ENCODE peak calls at places on chromosomes 16 and 17, in nine cellular contexts. R is fibroblast of lung; O is lung; G is tibial nerve; B is osteoblast; M is tibial artery; Y is neural progenitor cell; L is stomach; X is CD8-positive, alpha-beta T cell. W is an unnamed sample.
A peak's percentile ranks its signal among the peaks of the same experiment; 100 is the strongest.

GRCh38 chr17:49315974-49316570 is 46.0 kb downstream of the ZNF652 start:
- DNase-seq in R (no peak), O (no peak), G (no peak), B (no peak), M (no peak), Y (no peak), L (no peak), X (no peak), W (no peak)

GRCh38 chr16:13554020-13554419 is 365.9 kb upstream of the ERCC4 start:
- DNase-seq in R (no peak), O (no peak), G (no peak), B (no peak), M (no peak), Y (no peak), L (no peak), X (no peak), W (no peak)

GRCh38 chr17:75611746-75612437 is 21.3 kb upstream of the SMIM5 start:
- DNase-seq in R (no peak), O (no peak), G (no peak), B (no peak), M (no peak), Y (no peak), L (no peak), X (no peak), W (no peak)

GRCh38 chr17:62666801-62667591 is 39.5 kb downstream of the MRC2 start:
- DNase-seq in R (no peak), O (no peak), G (no peak), B (peak; percentile 73), M (no peak), Y (no peak), L (no peak), X (no peak), W (peak; percentile 34)

GRCh38 chr16:30565526-30565925 is 6.0 kb downstream of the ZNF688 start:
- DNase-seq in R (no peak), O (no peak), G (no peak), B (no peak), M (no peak), Y (no peak), L (no peak), X (no peak), W (no peak)

GRCh38 chr17:3879181-3879580 is 13.7 kb downstream of the CAMKK1 start:
- DNase-seq in R (peak; percentile 73), O (no peak), G (no peak), B (peak; percentile 96), M (no peak), Y (peak; percentile 89), L (no peak), X (no peak), W (no peak)

GRCh38 chr17:11935734-11936406 is 61.4 kb downstream of the ZNF18 start:
- DNase-seq in R (peak; percentile 54), O (peak; percentile 38), G (no peak), B (peak; percentile 59), M (no peak), Y (peak; percentile 69), L (no peak), X (no peak), W (peak; percentile 57)

GRCh38 chr17:67150826-67151225 is 94.2 kb downstream of the HELZ start:
- DNase-seq in R (no peak), O (no peak), G (no peak), B (no peak), M (no peak), Y (no peak), L (no peak), X (no peak), W (no peak)

GRCh38 chr17:31726980-31727427 is 132.0 kb downstream of the COPRS start:
- DNase-seq in R (peak; percentile 38), O (no peak), G (no peak), B (peak; percentile 77), M (no peak), Y (no peak), L (no peak), X (no peak), W (no peak)

GRCh38 chr17:7587831-7588230 is 2.1 kb downstream of the SOX15 start:
- DNase-seq in R (no peak), O (no peak), G (no peak), B (peak; percentile 85), M (no peak), Y (no peak), L (no peak), X (no peak), W (no peak)

GRCh38 chr17:5610956-5611355 is 26.6 kb upstream of the NLRP1 start:
- DNase-seq in R (no peak), O (no peak), G (no peak), B (no peak), M (no peak), Y (no peak), L (no peak), X (no peak), W (no peak)

GRCh38 chr17:37710344-37710886 is 34.4 kb downstream of the HNF1B start:
- DNase-seq in R (peak; percentile 15), O (peak; percentile 80), G (no peak), B (no peak), M (peak; percentile 28), Y (peak; percentile 94), L (peak; percentile 99), X (no peak), W (no peak)

GRCh38 chr17:58985265-58985810 is 121.3 kb downstream of the TRIM37 start:
- DNase-seq in R (no peak), O (no peak), G (no peak), B (no peak), M (no peak), Y (no peak), L (no peak), X (no peak), W (no peak)

GRCh38 chr17:65231662-65232335 is 94.6 kb downstream of the RGS9 start:
- DNase-seq in R (peak; percentile 67), O (peak; percentile 60), G (no peak), B (peak; percentile 97), M (no peak), Y (peak; percentile 88), L (peak; percentile 37), X (peak; percentile 29), W (no peak)

GRCh38 chr16:50585331-50585776 is 37.2 kb downstream of the NKD1 start:
- DNase-seq in R (peak; percentile 58), O (peak; percentile 61), G (no peak), B (peak; percentile 71), M (peak; percentile 76), Y (no peak), L (peak; percentile 40), X (no peak), W (no peak)

GRCh38 chr16:50587543-50587942 is 39.3 kb downstream of the NKD1 start:
- DNase-seq in R (no peak), O (no peak), G (no peak), B (peak; percentile 14), M (no peak), Y (no peak), L (no peak), X (no peak), W (no peak)

GRCh38 chr16:50581830-50582229 is 33.6 kb downstream of the NKD1 start:
- DNase-seq in R (no peak), O (no peak), G (no peak), B (peak; percentile 38), M (no peak), Y (peak; percentile 36), L (no peak), X (no peak), W (no peak)

GRCh38 chr16:50583211-50583610 is 35.0 kb downstream of the NKD1 start:
- DNase-seq in R (no peak), O (no peak), G (no peak), B (peak; percentile 34), M (no peak), Y (no peak), L (no peak), X (no peak), W (no peak)

DNA sequence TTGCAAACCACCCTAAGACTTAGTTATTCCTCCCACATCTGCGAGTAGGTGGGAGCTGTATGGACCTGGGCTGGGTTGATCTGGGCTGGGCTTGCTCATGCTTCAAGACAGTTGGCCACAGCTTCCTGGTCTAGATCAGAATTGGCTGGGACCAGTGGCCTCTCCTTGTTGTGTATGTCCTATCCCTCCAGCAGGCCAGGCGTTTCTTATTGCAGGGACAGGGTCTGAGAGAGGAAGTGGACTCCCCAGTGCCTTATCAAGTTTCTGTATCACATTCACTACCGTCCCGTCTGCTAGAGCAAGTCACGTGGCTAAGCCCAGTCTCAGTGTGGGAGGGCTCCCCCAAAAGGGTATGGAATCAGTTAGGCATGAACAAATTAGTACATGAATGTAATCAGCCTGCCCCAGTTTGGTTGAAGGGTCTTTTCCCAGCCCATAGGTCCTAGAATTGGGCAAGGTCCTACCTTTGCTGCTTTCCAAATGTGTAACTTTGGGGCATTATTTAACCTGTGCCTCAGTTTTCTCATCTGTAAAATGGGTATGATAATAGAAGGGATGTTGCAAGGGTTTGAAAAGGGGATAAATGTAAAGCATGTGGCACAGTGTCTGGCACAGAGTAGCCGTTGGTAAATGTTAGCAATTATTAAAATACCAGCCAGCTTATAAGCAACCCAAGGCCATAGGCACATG is 36.0 kb downstream of the NKD1 start:
- DNase-seq in R (no peak), O (no peak), G (no peak), B (peak; percentile 19), M (no peak), Y (no peak), L (no peak), X (no peak), W (no peak)
- H3K27ac ChIP-seq in R (no peak overlapping the region), O (peak overlapping the region; percentile 62), G (no peak overlapping the region), B (no peak overlapping the region), M (peak overlapping the region; percentile 66), Y (no peak overlapping the region), L (peak overlapping the region; percentile 80), X (no peak overlapping the region), W (no peak overlapping the region)

GRCh38 chr17:46266656-46267544 is 28.0 kb upstream of the LRRC37A start:
- DNase-seq in R (peak; percentile 87), O (peak; percentile 89), G (peak; percentile 59), B (peak; percentile 99), M (peak; percentile 79), Y (peak; percentile 97), L (peak; percentile 90), X (peak; percentile 79), W (peak; percentile 68)
- H3K4me3 ChIP-seq in R (peak overlapping the region; percentile 88), O (peak overlapping the region; percentile 58), G (peak overlapping the region; percentile 90), B (peak overlapping the region; percentile 87), M (peak overlapping the region; percentile 71), Y (peak overlapping the region; percentile 71), L (peak overlapping the region; percentile 76), X (peak overlapping the region; percentile 97), W (peak overlapping the region; percentile 75)

GRCh38 chr16:74064120-74064735 is 232.4 kb upstream of the PSMD7 start:
- DNase-seq in R (peak; percentile 67), O (no peak), G (no peak), B (no peak), M (no peak), Y (no peak), L (no peak), X (no peak), W (no peak)
- TF ChIP-seq CTCF in R (peak; percentile 27), O (no peak), G (no peak), B (no peak), M (no peak), Y (no peak), L (peak; percentile 34), X (no peak), W (no peak)

GRCh38 chr16:11073407-11073806 is 129.0 kb downstream of the CLEC16A start:
- DNase-seq in R (no peak), O (no peak), G (no peak), B (peak; percentile 1), M (no peak), Y (no peak), L (no peak), X (no peak), W (no peak)
- H3K27ac ChIP-seq in R (no peak overlapping the region), O (no peak overlapping the region), G (no peak overlapping the region), B (no peak overlapping the region), M (no peak overlapping the region), Y (no peak overlapping the region), L (no peak overlapping the region), X (no peak overlapping the region), W (no peak overlapping the region)